ENCODE peak calls at places on chromosomes 7 and 10, in eight cellular contexts. One of them, this sample, is unnamed.
A peak's percentile ranks its signal among the peaks of the same experiment; 100 is the strongest.

GRCh38 chr7:28855538-28856217 is 102.5 kb downstream of the TRIL start:
- DNase-seq in H9: no peak
- DNase-seq in IMR-90: peak; percentile 97
- DNase-seq in PC-3: peak; percentile 99
- DNase-seq in GM23338: no peak
- DNase-seq in HepG2: peak; percentile 70
- DNase-seq in hepatocyte: peak; percentile 64
- DNase-seq in fibroblast of lung: peak; percentile 59
- DNase-seq in this sample: no peak

GRCh38 chr10:13759167-13759566 is 172.4 kb downstream of the PRPF18 start:
- DNase-seq in H9: peak; percentile 72
- DNase-seq in IMR-90: peak; percentile 23
- DNase-seq in PC-3: no peak
- DNase-seq in GM23338: peak; percentile 86
- DNase-seq in HepG2: no peak
- DNase-seq in hepatocyte: no peak
- DNase-seq in fibroblast of lung: no peak
- DNase-seq in this sample: no peak

GRCh38 chr10:72466018-72466417 is 111.3 kb upstream of the DNAJB12 start:
- DNase-seq in H9: no peak
- DNase-seq in IMR-90: peak; percentile 62
- DNase-seq in PC-3: peak; percentile 61
- DNase-seq in GM23338: no peak
- DNase-seq in HepG2: peak; percentile 52
- DNase-seq in hepatocyte: no peak
- DNase-seq in fibroblast of lung: no peak
- DNase-seq in this sample: no peak

GRCh38 chr7:157522954-157523353 is 186.2 kb downstream of the DNAJB6 start:
- DNase-seq in H9: peak; percentile 22
- DNase-seq in IMR-90: no peak
- DNase-seq in PC-3: no peak
- DNase-seq in GM23338: no peak
- DNase-seq in HepG2: no peak
- DNase-seq in hepatocyte: no peak
- DNase-seq in fibroblast of lung: no peak
- DNase-seq in this sample: no peak

GRCh38 chr7:111240371-111240770 is 149.4 kb downstream of the LRRN3 start:
- DNase-seq in H9: no peak
- DNase-seq in IMR-90: no peak
- DNase-seq in PC-3: no peak
- DNase-seq in GM23338: no peak
- DNase-seq in HepG2: no peak
- DNase-seq in hepatocyte: no peak
- DNase-seq in fibroblast of lung: no peak
- DNase-seq in this sample: no peak

GRCh38 chr10:48503293-48503911 is 101.5 kb downstream of the ARHGAP22 start:
- DNase-seq in H9: no peak
- DNase-seq in IMR-90: no peak
- DNase-seq in PC-3: no peak
- DNase-seq in GM23338: no peak
- DNase-seq in HepG2: no peak
- DNase-seq in hepatocyte: no peak
- DNase-seq in fibroblast of lung: no peak
- DNase-seq in this sample: no peak

GRCh38 chr10:112663181-112663879 is 216.3 kb downstream of the VTI1A start:
- DNase-seq in H9: no peak
- DNase-seq in IMR-90: peak; percentile 73
- DNase-seq in PC-3: peak; percentile 84
- DNase-seq in GM23338: no peak
- DNase-seq in HepG2: peak; percentile 10
- DNase-seq in hepatocyte: no peak
- DNase-seq in fibroblast of lung: peak; percentile 8
- DNase-seq in this sample: no peak

GRCh38 chr7:46682841-46683624 is 762.0 kb upstream of the IGFBP3 start:
- DNase-seq in H9: no peak
- DNase-seq in IMR-90: peak; percentile 3
- DNase-seq in PC-3: no peak
- DNase-seq in GM23338: no peak
- DNase-seq in HepG2: no peak
- DNase-seq in hepatocyte: no peak
- DNase-seq in fibroblast of lung: peak; percentile 34
- DNase-seq in this sample: no peak

GRCh38 chr10:129057856-129058663 is 409.0 kb upstream of the MGMT start:
- DNase-seq in H9: no peak
- DNase-seq in IMR-90: no peak
- DNase-seq in PC-3: no peak
- DNase-seq in GM23338: no peak
- DNase-seq in HepG2: no peak
- DNase-seq in hepatocyte: no peak
- DNase-seq in fibroblast of lung: no peak
- DNase-seq in this sample: peak; percentile 93

GRCh38 chr10:112429654-112430230 is 17.0 kb downstream of the ZDHHC6 start:
- DNase-seq in H9: no peak
- DNase-seq in IMR-90: no peak
- DNase-seq in PC-3: no peak
- DNase-seq in GM23338: no peak
- DNase-seq in HepG2: no peak
- DNase-seq in hepatocyte: peak; percentile 19
- DNase-seq in fibroblast of lung: no peak
- DNase-seq in this sample: no peak

GRCh38 chr7:108561047-108561619 is 8.4 kb downstream of the THAP5 start:
- DNase-seq in H9: no peak
- DNase-seq in IMR-90: peak; percentile 45
- DNase-seq in PC-3: no peak
- DNase-seq in GM23338: no peak
- DNase-seq in HepG2: no peak
- DNase-seq in hepatocyte: no peak
- DNase-seq in fibroblast of lung: peak; percentile 7
- DNase-seq in this sample: no peak

GRCh38 chr7:82020076-82020475 is 250.2 kb upstream of the HGF start:
- DNase-seq in H9: no peak
- DNase-seq in IMR-90: no peak
- DNase-seq in PC-3: no peak
- DNase-seq in GM23338: no peak
- DNase-seq in HepG2: no peak
- DNase-seq in hepatocyte: no peak
- DNase-seq in fibroblast of lung: no peak
- DNase-seq in this sample: no peak

GRCh38 chr7:29464693-29465092 is 98.9 kb upstream of the PRR15 start:
- DNase-seq in H9: no peak
- DNase-seq in IMR-90: no peak
- DNase-seq in PC-3: no peak
- DNase-seq in GM23338: no peak
- DNase-seq in HepG2: no peak
- DNase-seq in hepatocyte: no peak
- DNase-seq in fibroblast of lung: no peak
- DNase-seq in this sample: no peak

GRCh38 chr7:138837627-138838026 is 39.6 kb upstream of the ATP6V0A4 start:
- DNase-seq in H9: no peak
- DNase-seq in IMR-90: peak; percentile 1
- DNase-seq in PC-3: no peak
- DNase-seq in GM23338: no peak
- DNase-seq in HepG2: no peak
- DNase-seq in hepatocyte: peak; percentile 6
- DNase-seq in fibroblast of lung: peak; percentile 46
- DNase-seq in this sample: no peak

DNA sequence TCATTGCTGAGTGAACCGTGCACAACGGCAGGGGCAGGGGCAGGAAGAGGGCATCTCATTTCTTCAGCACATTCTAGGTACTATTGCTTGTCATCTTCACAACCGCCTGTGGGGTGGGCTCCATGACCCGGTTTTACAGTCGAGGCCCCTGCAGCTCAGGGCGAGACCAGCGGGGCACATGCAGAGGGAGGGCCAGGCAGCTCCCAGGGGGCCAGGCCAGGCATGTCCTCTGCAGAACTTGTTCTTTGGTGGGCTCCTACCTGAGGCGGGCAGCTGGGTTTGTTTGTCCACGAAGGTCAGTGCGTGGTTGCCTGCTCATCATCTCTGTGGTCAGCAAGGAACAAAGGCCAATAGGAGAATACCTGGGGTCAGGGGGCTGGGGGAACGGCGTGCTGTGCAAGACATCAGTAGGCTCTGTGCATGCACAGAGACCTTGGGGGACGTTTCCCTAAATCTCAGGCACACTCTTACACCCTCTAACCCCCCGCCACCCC is 75.1 kb upstream of the LEP start:
- DNase-seq in H9: no peak
- DNase-seq in IMR-90: no peak
- DNase-seq in PC-3: no peak
- DNase-seq in GM23338: no peak
- DNase-seq in HepG2: no peak
- DNase-seq in hepatocyte: no peak
- DNase-seq in fibroblast of lung: no peak
- DNase-seq in this sample: no peak
- H3K27me3 ChIP-seq in H9: peaks cover 42% of the 10 kb centered on the region
- H3K27me3 ChIP-seq in IMR-90: peaks cover 44% of the 10 kb centered on the region
- H3K27me3 ChIP-seq in PC-3: peaks cover 19% of the 10 kb centered on the region
- H3K27me3 ChIP-seq in GM23338: peaks cover 95% of the 10 kb centered on the region
- H3K27me3 ChIP-seq in HepG2: peaks cover 63% of the 10 kb centered on the region
- H3K27me3 ChIP-seq in hepatocyte: peaks cover 82% of the 10 kb centered on the region
- H3K27me3 ChIP-seq in fibroblast of lung: peaks cover 53% of the 10 kb centered on the region
- H3K27me3 ChIP-seq in this sample: peaks cover 4% of the 10 kb centered on the region

DNA sequence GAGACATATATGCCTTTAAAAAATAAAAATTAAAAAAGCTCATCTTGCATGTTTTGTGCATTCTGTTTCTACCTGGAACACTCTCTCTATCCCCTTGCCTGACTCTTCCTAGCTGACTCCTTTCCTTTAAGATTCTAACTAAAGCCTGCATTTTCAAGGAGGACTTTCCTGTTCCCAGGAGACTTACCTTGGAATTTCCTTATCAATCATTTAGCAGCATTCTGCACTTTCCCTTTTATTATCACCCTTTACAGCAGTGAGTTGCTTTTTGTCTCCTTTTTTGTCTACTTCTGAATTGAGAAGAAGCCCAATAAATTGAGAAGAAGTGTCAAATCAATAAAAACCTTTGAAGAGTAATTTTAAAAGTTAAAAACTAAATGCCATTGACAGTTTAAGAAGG is 142.2 kb upstream of the TMEM196 start:
- DNase-seq in H9: no peak
- DNase-seq in IMR-90: no peak
- DNase-seq in PC-3: no peak
- DNase-seq in GM23338: no peak
- DNase-seq in HepG2: no peak
- DNase-seq in hepatocyte: no peak
- DNase-seq in fibroblast of lung: no peak
- DNase-seq in this sample: no peak
- H2AFZ ChIP-seq in H9: no peak overlapping the region
- H2AFZ ChIP-seq in IMR-90: no peak overlapping the region
- H2AFZ ChIP-seq in PC-3: no peak overlapping the region
- H2AFZ ChIP-seq in GM23338: no peak overlapping the region
- H2AFZ ChIP-seq in HepG2: no peak overlapping the region
- H2AFZ ChIP-seq in hepatocyte: no peak overlapping the region
- H2AFZ ChIP-seq in fibroblast of lung: no peak overlapping the region
- H2AFZ ChIP-seq in this sample: no peak overlapping the region

DNA sequence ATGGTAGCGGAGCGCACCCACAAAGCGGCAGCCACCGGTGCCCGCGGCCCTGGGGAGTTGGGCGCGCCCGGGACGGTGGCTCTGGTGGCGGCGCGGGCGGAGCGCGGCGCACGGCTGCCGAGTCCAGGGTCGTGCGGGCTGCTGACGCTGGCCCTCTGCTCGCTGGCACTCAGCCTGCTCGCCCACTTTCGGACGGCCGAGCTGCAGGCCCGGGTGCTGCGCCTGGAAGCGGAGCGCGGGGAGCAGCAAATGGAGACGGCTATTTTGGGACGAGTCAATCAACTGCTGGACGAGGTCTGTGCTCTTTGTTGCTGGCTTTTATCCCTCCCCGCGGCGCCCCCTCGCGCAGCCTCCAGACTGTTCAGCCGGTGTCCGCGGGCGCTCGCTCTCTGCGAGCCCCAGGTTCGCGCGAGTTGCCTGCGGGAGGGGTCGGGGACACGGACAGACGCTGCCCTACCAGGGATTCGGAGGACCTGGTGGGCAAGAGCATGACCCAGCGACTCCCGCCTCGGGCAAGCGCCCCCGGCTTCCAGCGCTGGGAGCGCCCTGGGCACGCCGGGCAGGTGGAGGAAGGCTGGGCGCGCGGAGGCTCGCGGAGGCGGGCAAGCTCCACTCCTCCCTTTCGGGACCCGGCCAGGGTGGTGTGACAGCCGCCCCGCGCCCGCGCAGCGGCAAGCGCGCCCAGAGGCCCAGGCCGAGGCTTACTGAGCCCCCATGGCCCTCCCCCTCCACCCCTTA is 887 bp downstream of the COL13A1 start:
- DNase-seq in H9: peak; percentile 55
- DNase-seq in IMR-90: peak; percentile 56
- DNase-seq in PC-3: peak; percentile 61
- DNase-seq in GM23338: peak; percentile 61
- DNase-seq in HepG2: no peak
- DNase-seq in hepatocyte: peak; percentile 59
- DNase-seq in fibroblast of lung: peak; percentile 60
- DNase-seq in this sample: no peak
- H3K27me3 ChIP-seq in H9: peaks cover 8% of the 10 kb centered on the region
- H3K27me3 ChIP-seq in IMR-90: peaks cover 3% of the 10 kb centered on the region
- H3K27me3 ChIP-seq in PC-3: no peaks in the 10 kb centered on the region
- H3K27me3 ChIP-seq in GM23338: peaks cover 35% of the 10 kb centered on the region
- H3K27me3 ChIP-seq in HepG2: peaks cover 64% of the 10 kb centered on the region
- H3K27me3 ChIP-seq in hepatocyte: peaks cover 34% of the 10 kb centered on the region
- H3K27me3 ChIP-seq in fibroblast of lung: peaks cover 1% of the 10 kb centered on the region
- H3K27me3 ChIP-seq in this sample: peaks cover 16% of the 10 kb centered on the region

GRCh38 chr10:93703066-93703465 is 674 bp upstream of the FRA10AC1 start:
- DNase-seq in H9: no peak
- DNase-seq in IMR-90: peak; percentile 2
- DNase-seq in PC-3: no peak
- DNase-seq in GM23338: no peak
- DNase-seq in HepG2: no peak
- DNase-seq in hepatocyte: no peak
- DNase-seq in fibroblast of lung: peak; percentile 32
- DNase-seq in this sample: peak; percentile 6

GRCh38 chr10:93703841-93704240 is 1.4 kb upstream of the FRA10AC1 start:
- DNase-seq in H9: no peak
- DNase-seq in IMR-90: no peak
- DNase-seq in PC-3: no peak
- DNase-seq in GM23338: no peak
- DNase-seq in HepG2: no peak
- DNase-seq in hepatocyte: no peak
- DNase-seq in fibroblast of lung: no peak
- DNase-seq in this sample: no peak

GRCh38 chr10:93697207-93697606 is 5.2 kb downstream of the FRA10AC1 start:
- DNase-seq in H9: no peak
- DNase-seq in IMR-90: no peak
- DNase-seq in PC-3: no peak
- DNase-seq in GM23338: peak; percentile 7
- DNase-seq in HepG2: no peak
- DNase-seq in hepatocyte: no peak
- DNase-seq in fibroblast of lung: no peak
- DNase-seq in this sample: no peak

GRCh38 chr10:93702278-93703001 is at the start of gene FRA10AC1:
- DNase-seq in H9: peak; percentile 94
- DNase-seq in IMR-90: peak; percentile 92
- DNase-seq in PC-3: peak; percentile 80
- DNase-seq in GM23338: peak; percentile 95
- DNase-seq in HepG2: peak; percentile 73
- DNase-seq in hepatocyte: peak; percentile 97
- DNase-seq in fibroblast of lung: peak; percentile 95
- DNase-seq in this sample: peak; percentile 87

DNA sequence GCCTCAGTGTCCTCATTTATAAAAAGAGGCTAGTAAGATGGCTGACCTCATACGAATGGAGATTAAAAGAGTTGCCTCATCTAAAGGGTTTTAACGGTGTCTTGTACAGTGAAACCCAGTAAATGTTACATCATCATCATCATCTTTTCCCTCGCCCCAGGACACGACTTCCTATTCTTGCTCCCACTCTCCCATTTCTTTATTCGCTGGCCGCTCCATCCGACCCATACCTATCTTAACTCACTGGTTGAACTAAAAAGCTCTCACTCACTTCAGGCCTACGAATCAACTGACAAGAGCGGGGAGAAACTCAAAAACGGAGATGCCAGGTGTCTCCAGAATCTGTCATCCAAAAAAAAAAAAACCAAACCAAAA is 502 bp downstream of the FRA10AC1 start:
- DNase-seq in H9: no peak
- DNase-seq in IMR-90: peak; percentile 55
- DNase-seq in PC-3: peak; percentile 4
- DNase-seq in GM23338: peak; percentile 34
- DNase-seq in HepG2: peak; percentile 7
- DNase-seq in hepatocyte: peak; percentile 19
- DNase-seq in fibroblast of lung: peak; percentile 54
- DNase-seq in this sample: no peak
- H2AFZ ChIP-seq in H9: peak overlapping the region; percentile 43
- H2AFZ ChIP-seq in IMR-90: peak overlapping the region; percentile 94
- H2AFZ ChIP-seq in PC-3: peak overlapping the region; percentile 99
- H2AFZ ChIP-seq in GM23338: peak overlapping the region; percentile 61
- H2AFZ ChIP-seq in HepG2: peak overlapping the region; percentile 56
- H2AFZ ChIP-seq in hepatocyte: peak overlapping the region; percentile 82
- H2AFZ ChIP-seq in fibroblast of lung: peak overlapping the region; percentile 84
- H2AFZ ChIP-seq in this sample: peak overlapping the region; percentile 96

This sample was measured in DND-41.